ENCODE peak calls at places on chromosomes 12 and 14, in four cellular contexts. L is endodermal cell; G is activated CD4-positive, CD25-positive, alpha-beta regulatory T cell; R is AML-193. P is an unnamed sample.

GRCh38 chr12:87870493-87870892 is 158.7 kb downstream of the C12orf50 start:
- DNase-seq in L (peak), R (no peak), G (no peak), P (no peak)

GRCh38 chr14:65290830-65291229 is 121.7 kb upstream of the FUT8 start:
- DNase-seq in R (no peak), G (no peak), L (no peak), P (no peak)

GRCh38 chr12:34604631-34605509 is 582.6 kb downstream of the ALG10 start:
- DNase-seq in G (no peak), L (no peak), R (no peak), P (no peak)

GRCh38 chr14:105060751-105061427 is 4.3 kb downstream of the GPR132 start:
- DNase-seq in R (peak), G (no peak), L (peak), P (no peak)

GRCh38 chr14:34926552-34926951 is 51.4 kb upstream of the BAZ1A start:
- DNase-seq in L (no peak), G (no peak), R (no peak), P (no peak)

GRCh38 chr12:132075026-132075713 is 68.9 kb downstream of the DDX51 start:
- DNase-seq in R (no peak), L (peak), G (no peak), P (no peak)

GRCh38 chr14:78484002-78484401 is 313.8 kb downstream of the NRXN3 start:
- DNase-seq in L (peak), G (no peak), R (no peak), P (no peak)

GRCh38 chr12:91974541-91974940 is 171.1 kb downstream of the BTG1 start:
- DNase-seq in G (no peak), R (no peak), L (no peak), P (no peak)

GRCh38 chr12:6089041-6089823 is 35.2 kb downstream of the VWF start:
- DNase-seq in L (peak), R (no peak), G (no peak), P (no peak)

GRCh38 chr14:52342849-52343606 is 28.9 kb downstream of the PTGER2 start:
- DNase-seq in G (no peak), L (no peak), R (no peak), P (no peak)

GRCh38 chr12:54865683-54866324 is 11.5 kb downstream of the MUCL1 start:
- DNase-seq in G (no peak), R (no peak), L (no peak), P (no peak)

GRCh38 chr12:92992041-92992440 is 62.9 kb upstream of the EEA1 start:
- DNase-seq in R (no peak), L (no peak), G (no peak), P (no peak)

GRCh38 chr12:132268674-132269073 is 60.7 kb downstream of the GALNT9 start:
- DNase-seq in R (no peak), G (no peak), L (no peak), P (no peak)

GRCh38 chr12:89101440-89101839 is 250.9 kb downstream of the DUSP6 start:
- DNase-seq in G (no peak), R (no peak), L (no peak), P (no peak)

GRCh38 chr12:70550180-70550577 is 87.0 kb downstream of the PTPRB start:
- DNase-seq in R (no peak), L (peak), G (no peak), P (no peak)

GRCh38 chr14:68995731-68996130 is 16.6 kb upstream of the ACTN1 start:
- DNase-seq in R (no peak), G (no peak), L (no peak), P (no peak)

GRCh38 chr14:54737132-54737711 is 165.4 kb downstream of the GCH1 start:
- DNase-seq in R (no peak), L (no peak), G (no peak), P (no peak)

GRCh38 chr12:131092911-131093901 is 139.5 kb downstream of the ADGRD1 start:
- DNase-seq in G (no peak), R (no peak), L (peak), P (no peak)

GRCh38 chr12:124159655-124160054 is 135.2 kb upstream of the RFLNA start:
- DNase-seq in L (no peak), R (no peak), G (no peak), P (no peak)

GRCh38 chr12:49527361-49528130 is 11.3 kb upstream of the KCNH3 start:
- DNase-seq in R (no peak), L (no peak), G (no peak), P (no peak)

GRCh38 chr14:51079489-51079888 is 15.4 kb downstream of the TRIM9 start:
- DNase-seq in L (no peak), R (no peak), G (no peak), P (no peak)

P was measured in SW 1271.